ENCODE peak calls at places on chromosomes 13 and 19, in six cellular contexts. R, P, A, I, M and W are unnamed samples.

GRCh38 chr13:30870049-30870884 is 35.8 kb upstream of the MEDAG start:
- DNase-seq in R (peak; percentile 59), A (peak; percentile 67), I (peak; percentile 13), M (peak; percentile 98), P (peak; percentile 38), W (peak; percentile 82)

GRCh38 chr19:15836595-15837398 is 21.3 kb upstream of the OR10H1 start:
- DNase-seq in M (peak; percentile 98), R (no peak), A (peak; percentile 98), I (peak; percentile 88), P (peak; percentile 93), W (peak; percentile 63)

GRCh38 chr19:55322495-55322894 is 2.6 kb downstream of the TMEM150B start:
- DNase-seq in R (no peak), M (no peak), P (no peak), A (peak; percentile 68), I (no peak), W (no peak)

GRCh38 chr19:10315335-10316214 is at the start of gene FDX2:
- DNase-seq in A (peak; percentile 95), M (peak; percentile 81), P (peak; percentile 94), R (peak; percentile 96), I (peak; percentile 80), W (peak; percentile 95)

GRCh38 chr13:80133631-80134083 is 207.3 kb downstream of the SPRY2 start:
- DNase-seq in P (no peak), I (no peak), M (no peak), A (peak; percentile 44), R (no peak), W (no peak)

GRCh38 chr19:6015841-6016545 is 38.1 kb upstream of the RANBP3 start:
- DNase-seq in I (no peak), R (no peak), M (no peak), A (no peak), P (no peak), W (no peak)

GRCh38 chr13:112859128-112859816 is 109.7 kb upstream of the MCF2L start:
- DNase-seq in A (no peak), I (no peak), P (no peak), M (no peak), R (no peak), W (no peak)

GRCh38 chr13:110616103-110617101 is 1.1 kb downstream of the NAXD start:
- DNase-seq in M (peak; percentile 68), I (no peak), A (peak; percentile 52), P (peak; percentile 60), R (no peak), W (no peak)

GRCh38 chr13:113553541-113554332 is 30.8 kb upstream of the TFDP1 start:
- DNase-seq in A (peak; percentile 12), I (no peak), P (no peak), R (no peak), M (no peak), W (no peak)

GRCh38 chr13:93714171-93714570 is 487.6 kb downstream of the GPC6 start:
- DNase-seq in I (no peak), M (peak; percentile 20), A (no peak), R (no peak), P (no peak), W (no peak)

GRCh38 chr19:12884926-12885748 is 1.9 kb downstream of the KLF1 start:
- DNase-seq in I (peak; percentile 91), M (peak; percentile 35), R (peak; percentile 71), P (peak; percentile 86), A (peak; percentile 97), W (peak; percentile 83)

GRCh38 chr13:93284056-93284455 is 57.4 kb downstream of the GPC6 start:
- DNase-seq in M (no peak), I (no peak), P (no peak), A (no peak), R (no peak), W (no peak)

GRCh38 chr13:45792827-45793303 is 58.7 kb downstream of the SIAH3 start:
- DNase-seq in M (no peak), I (no peak), P (no peak), R (no peak), A (no peak), W (no peak)

GRCh38 chr13:30362869-30363268 is 55.5 kb upstream of the KATNAL1 start:
- DNase-seq in A (no peak), I (no peak), M (no peak), R (no peak), P (no peak), W (no peak)

GRCh38 chr19:33487901-33488817 is 33.4 kb downstream of the PEPD start:
- DNase-seq in I (no peak), R (no peak), P (peak; percentile 1), A (no peak), M (no peak), W (no peak)

GRCh38 chr13:111627596-111627995 is 307.2 kb downstream of the TEX29 start:
- DNase-seq in I (no peak), M (no peak), R (no peak), A (no peak), P (no peak), W (no peak)

GRCh38 chr19:5690955-5691204 is 785 bp downstream of the RPL36 start:
- DNase-seq in I (no peak), R (no peak), M (no peak), A (no peak), P (peak; percentile 49), W (no peak)

GRCh38 chr13:85798999-85799646 is at the start of gene SLITRK6:
- DNase-seq in A (peak; percentile 18), P (no peak), M (peak; percentile 71), R (peak; percentile 11), I (no peak), W (peak; percentile 61)

GRCh38 chr13:102846261-102847015 is 606 bp downstream of the ERCC5 start:
- DNase-seq in I (peak; percentile 24), M (peak; percentile 40), A (peak; percentile 57), P (peak; percentile 49), R (peak; percentile 24), W (peak; percentile 16)

GRCh38 chr13:30818323-30818960 is 83.1 kb downstream of the ALOX5AP start:
- DNase-seq in P (no peak), A (no peak), R (no peak), I (no peak), M (peak; percentile 84), W (no peak)

GRCh38 chr19:50423279-50424113 is 4.8 kb downstream of the SPIB start:
- DNase-seq in M (no peak), I (no peak), R (no peak), P (no peak), A (no peak), W (no peak)

GRCh38 chr19:1768248-1768647 is 14.9 kb downstream of the ONECUT3 start:
- DNase-seq in R (peak; percentile 73), I (no peak), P (no peak), A (no peak), M (no peak), W (peak; percentile 82)

GRCh38 chr13:34031629-34032028 is 213.7 kb downstream of the RFC3 start:
- DNase-seq in M (no peak), P (no peak), I (no peak), R (no peak), A (no peak), W (no peak)

GRCh38 chr19:11378319-11379189 is 4.1 kb downstream of the SWSAP1 start:
- DNase-seq in A (peak; percentile 55), I (no peak), P (no peak), M (peak; percentile 89), R (peak; percentile 80), W (peak; percentile 24)

GRCh38 chr19:8697671-8698432 is 743 bp downstream of the ACTL9 start:
- DNase-seq in P (no peak), I (no peak), A (no peak), M (no peak), R (peak; percentile 24), W (peak; percentile 77)